ENCODE peak calls at places on chromosomes 3 and 15, in six cellular contexts. C is Peyer's patch, Y is ovary, D is pancreas, U is fibroblast of lung, V is choroid plexus epithelial cell. B is an unnamed sample.

GRCh38 chr15:66569461-66570137 is 3.8 kb upstream of the LCTL start:
- DNase-seq in Y (no peak), V (no peak), U (no peak), C (no peak), D (peak), B (no peak)

GRCh38 chr15:69032006-69032405 is 17.5 kb downstream of the NOX5 start:
- DNase-seq in C (no peak), U (no peak), D (no peak), Y (no peak), V (no peak), B (no peak)

GRCh38 chr3:73508330-73508954 is 116.3 kb downstream of the PDZRN3 start:
- DNase-seq in U (peak), V (peak), C (no peak), D (no peak), Y (peak), B (peak)

GRCh38 chr3:105997800-105998526 is 129.2 kb upstream of the CBLB start:
- DNase-seq in Y (no peak), C (no peak), D (no peak), V (peak), U (peak), B (peak)

GRCh38 chr3:22401499-22401898 is 650.5 kb upstream of the ZNF385D start:
- DNase-seq in Y (no peak), U (no peak), D (no peak), C (no peak), V (no peak), B (no peak)

GRCh38 chr15:29312387-29312786 is 42.8 kb upstream of the NSMCE3 start:
- DNase-seq in Y (no peak), U (peak), D (no peak), C (no peak), V (peak), B (peak)

GRCh38 chr3:8589880-8590556 is 54.6 kb downstream of the SSUH2 start:
- DNase-seq in D (no peak), U (peak), V (peak), Y (no peak), C (no peak), B (no peak)

GRCh38 chr3:182629521-182629920 is 163.8 kb upstream of the ATP11B start:
- DNase-seq in Y (no peak), V (no peak), U (no peak), D (no peak), C (no peak), B (no peak)

GRCh38 chr3:45565341-45565740 is 29.2 kb upstream of the LIMD1 start:
- DNase-seq in C (peak), U (no peak), V (no peak), D (no peak), Y (no peak), B (no peak)

GRCh38 chr3:120680193-120680894 is 1.7 kb downstream of the HGD start:
- DNase-seq in D (no peak), V (no peak), Y (no peak), U (no peak), C (no peak), B (no peak)

GRCh38 chr15:48537277-48538113 is 108.0 kb downstream of the FBN1 start:
- DNase-seq in V (peak), C (no peak), D (no peak), U (no peak), Y (peak), B (peak)
- H3K4me3 ChIP-seq in V (no peak), C (no peak), D (no peak), U (no peak), Y (no peak), B (no peak)

DNA sequence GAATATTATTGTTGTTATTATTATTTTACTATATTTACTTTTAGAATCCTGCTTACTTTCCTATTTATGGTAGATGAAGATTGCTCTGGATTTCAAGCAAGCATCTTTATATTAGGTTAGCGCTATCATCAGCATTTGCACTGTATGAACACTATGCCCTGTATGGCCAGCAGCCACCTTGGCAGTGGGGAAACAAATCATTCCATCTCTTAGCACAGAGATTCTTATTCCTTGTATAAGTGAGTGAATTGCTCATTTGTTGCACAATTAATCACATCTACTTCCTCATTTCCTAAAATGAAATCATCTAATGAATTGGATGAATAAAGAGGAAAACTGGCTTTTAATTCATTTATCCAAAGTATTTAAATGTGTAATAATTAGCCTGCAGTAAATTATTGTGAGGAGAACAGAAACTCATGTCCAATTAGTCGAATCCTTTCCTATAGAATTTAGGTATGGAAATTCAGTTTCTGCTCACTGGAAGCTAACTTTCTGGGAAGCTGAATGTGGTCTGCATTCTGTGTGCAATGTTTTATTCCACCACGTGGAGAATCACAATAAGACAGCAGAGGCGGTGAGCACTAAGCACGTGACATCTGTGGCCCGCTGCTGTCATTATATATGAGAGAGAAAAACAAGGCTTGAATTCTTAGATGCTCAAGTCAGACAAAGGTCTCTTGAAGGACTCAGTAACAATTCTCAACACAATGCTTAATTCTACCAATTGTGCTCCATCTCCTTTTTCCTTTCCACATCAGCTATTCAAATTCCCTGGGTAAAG is 93.4 kb downstream of the PEX5L start:
- DNase-seq in Y (no peak), D (no peak), C (no peak), V (no peak), U (peak), B (no peak)
- TF ChIP-seq CTCF in Y (no peak), D (no peak), C (no peak), V (no peak), U (no peak), B (no peak)

GRCh38 chr3:194205675-194206133 is 69.8 kb downstream of the HES1 start:
- DNase-seq in C (no peak), Y (no peak), V (peak), U (peak), D (no peak), B (no peak)

GRCh38 chr3:194201953-194202666 is 66.2 kb downstream of the HES1 start:
- DNase-seq in C (no peak), Y (no peak), D (no peak), V (no peak), U (no peak), B (no peak)

GRCh38 chr3:194204793-194205065 is 68.8 kb downstream of the HES1 start:
- DNase-seq in V (no peak), Y (no peak), C (no peak), U (no peak), D (no peak), B (no peak)

GRCh38 chr3:194204036-194204792 is 68.3 kb downstream of the HES1 start:
- DNase-seq in U (no peak), C (no peak), Y (no peak), V (no peak), D (peak), B (no peak)

DNA sequence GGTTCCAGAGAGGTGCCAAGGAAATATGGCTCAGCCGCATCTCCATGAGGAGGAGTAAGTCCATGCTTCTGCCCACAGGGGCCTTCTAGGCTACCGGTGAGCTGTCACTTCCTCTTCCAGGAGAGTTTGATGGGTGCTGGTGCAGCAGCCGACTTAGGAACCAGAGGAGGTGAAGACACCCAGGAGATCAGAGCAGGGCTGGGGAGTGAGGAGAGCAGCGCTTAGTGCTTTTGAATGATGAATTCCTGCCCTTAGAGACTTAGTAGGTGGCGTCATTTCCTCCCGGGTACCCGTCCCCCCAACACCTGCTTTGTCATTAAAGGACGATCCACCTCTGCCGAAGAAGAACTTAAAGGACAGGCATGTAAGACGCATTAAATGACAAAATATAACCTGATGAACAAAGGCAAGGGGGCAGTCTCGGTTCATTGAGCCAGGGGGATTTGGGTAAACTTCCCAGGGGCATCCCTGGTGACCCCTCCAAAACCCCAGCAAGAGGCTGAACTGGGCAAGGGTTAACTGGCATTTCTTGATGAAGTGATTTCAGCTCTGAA is 67.6 kb downstream of the HES1 start:
- DNase-seq in D (no peak), C (no peak), U (no peak), V (no peak), Y (no peak), B (no peak)
- H3K4me3 ChIP-seq in D (no peak), C (no peak), U (no peak), V (no peak), Y (no peak), B (no peak)

GRCh38 chr3:159987291-159987711 is 1.3 kb upstream of the IL12A start:
- DNase-seq in V (peak), Y (no peak), C (no peak), U (peak), D (no peak), B (no peak)
- TF ChIP-seq CTCF in V (peak), Y (no peak), C (no peak), U (peak), D (no peak), B (peak)

DNA sequence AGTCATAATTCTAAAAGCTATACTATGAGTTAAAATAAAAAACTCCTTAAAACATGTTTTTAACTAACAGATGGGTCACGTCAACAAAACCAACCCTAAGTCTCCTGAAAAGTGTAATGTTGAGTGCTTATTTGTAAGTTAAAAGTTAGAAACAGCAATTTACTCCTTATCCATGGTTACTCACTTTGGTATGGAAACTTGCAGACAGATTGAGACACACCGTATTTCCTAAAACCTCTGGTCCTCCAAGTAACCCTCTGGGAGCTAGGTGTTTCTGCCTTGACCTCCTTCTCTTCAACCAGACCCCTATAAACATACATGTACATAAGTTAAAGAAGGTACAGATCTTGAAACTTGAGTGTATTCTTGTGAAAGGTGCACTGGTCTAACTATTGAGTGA is 3.1 kb downstream of the COL8A1 start:
- DNase-seq in Y (no peak), D (no peak), U (no peak), C (no peak), V (peak), B (no peak)
- H3K4me3 ChIP-seq in Y (no peak), D (no peak), U (no peak), C (no peak), V (peak), B (peak)

DNA sequence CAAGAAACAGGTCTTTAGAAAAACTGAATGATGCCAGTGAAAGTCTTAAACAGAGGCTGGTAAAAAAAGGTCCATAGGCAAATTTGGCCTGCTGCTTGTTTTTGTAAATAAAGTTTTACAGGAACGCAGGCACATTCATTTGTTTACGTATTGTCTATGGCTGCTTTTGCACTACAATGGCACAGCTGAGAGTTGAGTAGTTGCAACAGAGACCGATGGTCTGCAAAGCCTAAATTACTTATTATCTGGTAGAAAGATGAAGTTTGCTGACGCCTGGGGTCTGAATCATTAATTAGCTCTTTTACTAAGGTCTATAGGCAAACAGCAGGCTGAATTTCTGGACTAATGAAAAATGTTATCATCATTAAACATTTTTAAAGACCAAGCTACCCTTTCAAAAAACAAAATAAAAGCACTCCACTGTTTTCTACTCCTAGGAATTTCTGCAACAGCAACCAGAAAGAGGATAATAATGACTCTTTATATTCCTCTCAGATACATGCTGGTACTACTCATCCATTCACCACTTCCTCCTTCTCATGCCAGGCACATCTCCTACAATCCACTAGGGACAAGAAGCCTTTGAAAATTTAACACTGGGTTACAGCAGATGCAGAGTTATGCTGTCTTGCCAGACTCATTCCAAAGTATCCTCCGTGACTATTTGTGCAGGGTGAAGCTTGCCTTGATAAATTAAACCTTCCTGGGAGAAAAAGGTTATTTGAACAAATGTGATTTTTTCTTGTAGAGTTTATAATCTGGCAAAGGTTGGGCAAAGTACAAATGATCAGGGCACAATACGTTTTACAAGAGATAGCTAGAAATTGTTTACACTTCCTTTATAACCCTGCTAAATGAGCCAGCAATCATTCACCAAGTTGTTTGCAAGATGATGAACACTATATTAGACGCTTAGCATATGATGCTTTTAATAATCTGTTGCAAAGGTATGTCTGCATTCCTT is 6.0 kb downstream of the GATM start:
- DNase-seq in Y (no peak), C (no peak), D (no peak), U (no peak), V (no peak), B (no peak)
- TF ChIP-seq CTCF in Y (no peak), C (no peak), D (no peak), U (no peak), V (no peak), B (no peak)

GRCh38 chr3:187746479-187747335 is 1.4 kb upstream of the BCL6 start:
- DNase-seq in V (peak), Y (no peak), U (peak), C (no peak), D (no peak), B (peak)
- H3K4me3 ChIP-seq in V (peak), Y (peak), U (peak), C (no peak), D (peak), B (peak)

GRCh38 chr3:134377896-134378295 is 3.6 kb upstream of the AMOTL2 start:
- DNase-seq in Y (no peak), D (no peak), V (no peak), C (no peak), U (no peak), B (no peak)

GRCh38 chr3:134376786-134377431 is 2.7 kb upstream of the AMOTL2 start:
- DNase-seq in Y (no peak), U (no peak), D (no peak), V (no peak), C (no peak), B (no peak)

GRCh38 chr3:134378384-134378783 is 4.1 kb upstream of the AMOTL2 start:
- DNase-seq in U (no peak), V (peak), D (no peak), Y (no peak), C (no peak), B (peak)

GRCh38 chr3:134380249-134380648 is 6.0 kb upstream of the AMOTL2 start:
- DNase-seq in V (no peak), Y (no peak), D (no peak), U (no peak), C (no peak), B (no peak)

DNA sequence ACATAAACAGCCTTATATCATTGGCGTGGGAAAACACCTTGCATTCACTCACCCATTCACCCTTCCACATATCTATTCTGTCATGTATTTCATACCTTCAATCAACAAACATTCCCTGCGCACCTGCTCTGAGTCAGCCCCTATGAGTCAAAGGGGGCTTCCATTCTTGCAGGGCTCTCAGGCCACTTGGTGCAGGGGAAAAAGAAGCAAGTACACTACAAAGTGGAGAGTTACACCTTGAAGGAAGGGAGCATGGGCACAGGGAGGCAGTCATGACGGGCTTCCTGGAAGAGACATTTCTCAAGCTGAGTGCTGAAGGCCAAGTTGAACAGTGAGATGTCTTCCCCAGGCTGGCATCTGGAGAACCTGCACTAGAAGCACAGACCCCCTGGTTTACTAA is 4.6 kb upstream of the AMOTL2 start:
- DNase-seq in U (no peak), Y (no peak), D (no peak), C (no peak), V (no peak), B (no peak)
- TF ChIP-seq CTCF in U (no peak), Y (no peak), D (no peak), C (no peak), V (no peak), B (no peak)

B was measured in fibroblast of pulmonary artery.